ENCODE peak calls at places on chromosomes 13 and 19, in four cellular contexts. S, V, Y and L are unnamed samples. For H3K79me2 and H3F3A, the result is how much of the 10 kb centered on the place peaks cover.

GRCh38 chr19:16824658-16825311 is 4.4 kb upstream of the SIN3B start:
- DNase-seq in S (no peak), V (peak), Y (peak), L (peak)

GRCh38 chr13:49124693-49125304 is 95.3 kb upstream of the MLNR start:
- DNase-seq in S (no peak), V (no peak), Y (no peak), L (no peak)

GRCh38 chr13:74246398-74246975 is 112.3 kb upstream of the KLF12 start:
- DNase-seq in S (no peak), V (peak), Y (no peak), L (no peak)

GRCh38 chr19:56315076-56315828 is 613 bp upstream of the ZSCAN5A start:
- DNase-seq in S (peak), V (peak), Y (peak), L (peak)

GRCh38 chr19:35350591-35350990 is 2.9 kb downstream of the FFAR1 start:
- DNase-seq in S (no peak), V (no peak), Y (no peak), L (no peak)

GRCh38 chr19:11964858-11965645 is at the start of gene ZNF763:
- DNase-seq in S (peak), V (peak), Y (peak), L (peak)

GRCh38 chr19:16224266-16225045 is 26.7 kb downstream of the AP1M1 start:
- DNase-seq in S (no peak), V (no peak), Y (no peak), L (no peak)

GRCh38 chr19:19064811-19065745 is 1.3 kb downstream of the SLC25A42 start:
- DNase-seq in S (peak), V (peak), Y (no peak), L (peak)

GRCh38 chr13:45297456-45298205 is 43.4 kb downstream of the TPT1 start:
- DNase-seq in S (no peak), V (no peak), Y (no peak), L (no peak)

GRCh38 chr19:36377541-36378178 is 1.3 kb downstream of the ZFP14 start:
- DNase-seq in S (no peak), V (peak), Y (no peak), L (no peak)

GRCh38 chr19:55620410-55620809 is 4.0 kb downstream of the ZNF784 start:
- DNase-seq in S (no peak), V (no peak), Y (no peak), L (no peak)

GRCh38 chr13:112329376-112329775 is 46.8 kb upstream of the SPACA7 start:
- DNase-seq in S (no peak), V (no peak), Y (no peak), L (no peak)

GRCh38 chr13:101942038-101942437 is 459.8 kb downstream of the FGF14 start:
- DNase-seq in S (peak), V (peak), Y (peak), L (peak)

GRCh38 chr13:80612804-80613203 is 271.9 kb upstream of the SPRY2 start:
- DNase-seq in S (peak), V (no peak), Y (peak), L (no peak)

GRCh38 chr13:19759669-19760068 is 23.1 kb downstream of the PSPC1 start:
- DNase-seq in S (no peak), V (peak), Y (no peak), L (peak)

GRCh38 chr19:2451138-2451537 is 5.6 kb downstream of the LMNB2 start:
- DNase-seq in S (no peak), V (no peak), Y (no peak), L (no peak)

GRCh38 chr19:6092329-6093286 is 17.7 kb downstream of the RFX2 start:
- DNase-seq in S (peak), V (peak), Y (peak), L (peak)

GRCh38 chr19:3644351-3645066 is 17.9 kb upstream of the CACTIN start:
- DNase-seq in S (no peak), V (peak), Y (no peak), L (no peak)

GRCh38 chr13:61880576-61881283 is 465.1 kb upstream of the PCDH20 start:
- DNase-seq in S (peak), V (peak), Y (peak), L (peak)

GRCh38 chr13:40982772-40983171 is 36.3 kb downstream of the ELF1 start:
- DNase-seq in S (no peak), V (peak), Y (no peak), L (no peak)

GRCh38 chr19:2631213-2631821 is 71.2 kb downstream of the GNG7 start:
- DNase-seq in S (no peak), V (peak), Y (no peak), L (peak)

GRCh38 chr13:33184131-33184485 is 101.4 kb downstream of the STARD13 start:
- DNase-seq in S (no peak), V (no peak), Y (no peak), L (no peak)

GRCh38 chr13:41991936-41992335 is 31.0 kb upstream of the VWA8 start:
- DNase-seq in S (no peak), V (no peak), Y (no peak), L (no peak)

GRCh38 chr13:29537736-29538624 is 57.5 kb downstream of the SLC7A1 start:
- DNase-seq in S (no peak), V (peak), Y (no peak), L (no peak)

GRCh38 chr13:102591988-102592781 is 4.6 kb upstream of the TPP2 start:
- DNase-seq in S (peak), V (peak), Y (peak), L (peak)

GRCh38 chr13:78589206-78589605 is 14.1 kb downstream of the POU4F1 start:
- DNase-seq in S (peak), V (peak), Y (peak), L (peak)

GRCh38 chr13:112442483-112443090 is 66.4 kb downstream of the SPACA7 start:
- DNase-seq in S (peak), V (no peak), Y (peak), L (no peak)

GRCh38 chr13:113365551-113365971 is 1.6 kb upstream of the GRTP1 start:
- DNase-seq in S (no peak), V (no peak), Y (no peak), L (no peak)

GRCh38 chr19:39996218-39996810 is 546 bp upstream of the ZNF546 start:
- DNase-seq in S (no peak), V (peak), Y (no peak), L (peak)

GRCh38 chr13:93201992-93202558 is 24.5 kb upstream of the GPC6 start:
- DNase-seq in S (no peak), V (no peak), Y (no peak), L (no peak)

GRCh38 chr19:32675720-32676185 is at the start of gene RGS9BP:
- DNase-seq in S (peak), V (peak), Y (peak), L (peak)

GRCh38 chr13:95641961-95642621 is 2.4 kb downstream of the DZIP1 start:
- DNase-seq in S (peak), V (peak), Y (peak), L (no peak)

DNA sequence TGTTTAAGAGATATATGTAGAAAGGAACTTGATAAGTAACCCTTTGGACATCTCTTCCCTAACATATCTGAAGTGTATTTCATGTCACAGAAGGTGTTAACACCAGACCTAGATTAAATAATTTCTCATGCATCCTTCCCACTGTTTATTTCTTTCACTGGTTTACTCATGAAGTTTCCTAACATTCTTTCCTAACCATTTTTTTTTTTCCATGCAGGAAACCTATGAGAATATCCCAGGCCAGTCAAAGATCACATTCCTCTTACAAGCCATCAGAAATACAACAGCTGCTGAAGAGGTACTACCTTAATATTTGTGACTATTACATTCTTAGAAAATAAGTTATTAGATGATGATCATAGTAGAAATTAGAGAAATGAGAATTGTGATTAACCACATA is 28.8 kb downstream of the IPO5 start:
- DNase-seq in S (no peak), V (peak), Y (no peak), L (no peak)
- H3K79me2 ChIP-seq in S (half or more), V (half or more), Y (half or more), L (half or more)

GRCh38 chr19:49213791-49214190 is 56.2 kb downstream of the TRPM4 start:
- DNase-seq in S (peak), V (no peak), Y (no peak), L (peak)
- H3F3A ChIP-seq in S (under half), V (under half), Y (under half), L (under half)

GRCh38 chr19:49850221-49850486 is 805 bp upstream of the PTOV1 start:
- DNase-seq in S (no peak), V (no peak), Y (no peak), L (no peak)
- H3K79me2 ChIP-seq in S (under half), V (under half), Y (half or more), L (under half)

GRCh38 chr13:51721485-51721884 is 82.5 kb downstream of the DHRS12 start:
- DNase-seq in S (no peak), V (no peak), Y (no peak), L (no peak)
- H3F3A ChIP-seq in S (under half), V (under half), Y (under half), L (under half)

DNA sequence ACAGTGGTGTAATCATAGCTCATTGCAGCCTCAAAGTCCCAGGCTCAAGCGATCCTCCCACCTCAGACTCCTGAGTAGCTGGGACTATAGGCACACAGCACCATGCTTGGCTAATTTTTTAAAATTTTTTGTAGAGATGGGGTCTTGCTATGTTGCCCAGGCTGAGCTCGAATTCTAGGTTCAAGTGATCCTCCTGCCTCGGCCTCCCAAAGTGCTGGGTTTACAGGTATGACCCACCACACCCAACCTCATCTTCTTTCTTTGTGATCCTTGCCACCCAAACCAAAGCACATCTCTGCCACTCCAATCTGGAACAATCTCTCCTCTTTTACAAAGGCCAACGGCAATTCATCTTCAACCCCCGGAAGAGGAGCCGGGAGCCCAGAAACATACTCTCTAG is 38.6 kb downstream of the INSR start:
- DNase-seq in S (no peak), V (no peak), Y (no peak), L (no peak)
- H3K79me2 ChIP-seq in S (under half), V (under half), Y (under half), L (under half)

GRCh38 chr19:44607917-44608316 is 5.4 kb upstream of the IGSF23 start:
- DNase-seq in S (no peak), V (no peak), Y (no peak), L (no peak)

GRCh38 chr19:44607049-44607448 is 6.3 kb upstream of the IGSF23 start:
- DNase-seq in S (no peak), V (peak), Y (no peak), L (peak)

GRCh38 chr19:44603201-44603945 is 10.0 kb upstream of the IGSF23 start:
- DNase-seq in S (no peak), V (peak), Y (no peak), L (peak)

GRCh38 chr19:44604241-44604640 is 9.1 kb upstream of the IGSF23 start:
- DNase-seq in S (no peak), V (no peak), Y (no peak), L (no peak)

GRCh38 chr19:44605547-44605946 is 7.8 kb upstream of the IGSF23 start:
- DNase-seq in S (no peak), V (no peak), Y (no peak), L (no peak)
- H3F3A ChIP-seq in S (under half), V (half or more), Y (under half), L (under half)

GRCh38 chr19:4650159-4650558 is 10.8 kb downstream of the TNFAIP8L1 start:
- DNase-seq in S (no peak), V (no peak), Y (no peak), L (no peak)

GRCh38 chr19:4642625-4643024 is 3.3 kb downstream of the TNFAIP8L1 start:
- DNase-seq in S (no peak), V (no peak), Y (no peak), L (no peak)

GRCh38 chr19:4647676-4648644 is 8.6 kb downstream of the TNFAIP8L1 start:
- DNase-seq in S (peak), V (no peak), Y (no peak), L (no peak)

GRCh38 chr19:4649392-4650094 is 10.2 kb downstream of the TNFAIP8L1 start:
- DNase-seq in S (no peak), V (no peak), Y (no peak), L (no peak)

DNA sequence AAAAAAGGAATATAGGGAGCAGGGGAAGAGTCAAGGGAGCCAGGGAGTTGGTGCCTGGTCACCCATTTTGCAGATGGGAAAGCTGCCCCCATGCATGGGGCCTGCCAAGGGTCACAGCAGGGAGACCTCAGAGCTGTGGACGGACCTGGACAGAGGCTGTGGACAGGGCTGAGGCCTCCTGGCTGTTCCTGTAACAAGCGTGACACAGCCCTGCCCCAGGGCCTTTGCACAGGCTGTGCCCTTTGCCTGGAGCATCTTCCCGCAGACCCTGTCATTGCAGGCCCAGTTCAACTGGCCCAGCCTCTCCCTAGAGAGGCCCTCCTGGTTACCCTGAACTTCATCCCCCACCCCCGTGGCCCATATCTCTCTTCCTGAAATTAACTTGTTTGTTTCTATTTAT is 6.4 kb downstream of the TNFAIP8L1 start:
- DNase-seq in S (no peak), V (no peak), Y (no peak), L (no peak)
- H3K79me2 ChIP-seq in S (under half), V (under half), Y (under half), L (under half)

GRCh38 chr13:24503376-24503690 is 9.2 kb downstream of the PARP4 start:
- DNase-seq in S (no peak), V (no peak), Y (no peak), L (no peak)
- H3F3A ChIP-seq in S (under half), V (under half), Y (under half), L (under half)

DNA sequence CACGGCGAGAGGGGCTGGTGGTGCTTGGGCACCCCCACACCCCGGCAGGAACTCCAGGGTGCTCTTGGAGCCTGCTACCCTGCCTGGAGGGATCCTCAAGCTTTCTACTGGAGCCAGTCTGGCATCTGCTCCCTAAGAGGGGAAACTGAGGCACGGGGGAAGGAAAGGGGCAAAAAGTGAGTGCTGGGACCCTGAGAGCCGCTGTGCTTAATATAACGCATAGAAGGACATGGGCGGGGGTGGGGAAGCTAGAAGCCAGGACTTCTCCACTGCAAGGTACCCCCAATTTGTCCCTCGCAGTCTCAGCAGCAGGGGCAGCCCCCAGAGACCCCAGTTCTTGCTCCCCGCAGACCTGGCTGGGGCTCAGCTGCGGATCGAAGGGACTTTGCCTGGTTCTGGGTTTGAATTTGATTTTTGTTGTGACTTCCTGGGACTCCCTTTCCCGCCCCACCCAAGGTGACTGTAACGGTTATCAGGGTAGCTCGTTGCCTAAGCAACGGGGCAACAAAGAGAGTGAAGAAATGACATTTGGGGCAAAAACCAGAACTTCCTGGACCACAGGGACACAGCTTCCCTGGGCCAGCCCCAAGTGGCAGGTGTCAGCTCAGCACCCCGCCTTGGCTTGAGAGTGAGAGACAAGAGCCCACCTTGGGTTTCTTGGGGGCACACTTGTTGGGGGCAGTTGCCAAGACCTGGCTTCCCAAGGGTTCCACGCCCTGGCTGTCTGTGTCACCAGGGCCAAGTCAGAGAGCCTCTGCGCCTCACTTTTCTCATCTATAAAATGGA is 638 bp downstream of the ADGRE5 start:
- DNase-seq in S (no peak), V (peak), Y (no peak), L (peak)
- H3K79me2 ChIP-seq in S (under half), V (half or more), Y (under half), L (under half)